ENCODE peak calls at places on chromosome 2, in six cellular contexts. X, S, R, H, U and F are unnamed samples.

GRCh38 chr2:38214209-38214717 is 138.3 kb upstream of the CYP1B1 start:
- DNase-seq in S (no peak), H (no peak), U (no peak), X (peak), R (no peak), F (no peak)

GRCh38 chr2:144430722-144431163 is 89.2 kb downstream of the ZEB2 start:
- DNase-seq in H (no peak), R (no peak), U (no peak), X (peak), S (no peak), F (no peak)

GRCh38 chr2:237574467-237574866 is 8.1 kb downstream of the PRLH start:
- DNase-seq in S (no peak), U (no peak), H (no peak), X (no peak), R (no peak), F (no peak)

GRCh38 chr2:197500503-197501179 is 462 bp downstream of the HSPE1 start:
- DNase-seq in H (no peak), S (no peak), R (no peak), U (no peak), X (no peak), F (no peak)

GRCh38 chr2:61247204-61247812 is 85.3 kb downstream of the C2orf74 start:
- DNase-seq in S (no peak), X (no peak), R (peak), U (no peak), H (peak), F (no peak)

GRCh38 chr2:45128580-45128997 is 119.3 kb upstream of the SIX2 start:
- DNase-seq in U (no peak), R (peak), S (no peak), H (peak), X (no peak), F (peak)

GRCh38 chr2:75375646-75376582 is 176.6 kb upstream of the TACR1 start:
- DNase-seq in S (no peak), X (no peak), U (no peak), H (peak), R (no peak), F (no peak)

GRCh38 chr2:169285528-169285927 is 76.8 kb downstream of the LRP2 start:
- DNase-seq in S (no peak), X (no peak), H (no peak), U (no peak), R (peak), F (no peak)

GRCh38 chr2:31859959-31860358 is 150.8 kb downstream of the MEMO1 start:
- DNase-seq in S (no peak), H (no peak), R (no peak), X (no peak), U (no peak), F (no peak)

GRCh38 chr2:96918092-96918753 is 48.3 kb upstream of the SEMA4C start:
- DNase-seq in S (no peak), U (no peak), H (no peak), R (no peak), X (no peak), F (no peak)

GRCh38 chr2:217182996-217183395 is 323.1 kb upstream of the TNP1 start:
- DNase-seq in U (no peak), X (no peak), S (no peak), R (no peak), H (no peak), F (no peak)

GRCh38 chr2:239936838-239937581 is 88.1 kb downstream of the NDUFA10 start:
- DNase-seq in R (no peak), U (no peak), X (no peak), H (no peak), S (no peak), F (no peak)

GRCh38 chr2:64708834-64709233 is 55.1 kb upstream of the SERTAD2 start:
- DNase-seq in U (no peak), R (no peak), X (no peak), H (no peak), S (no peak), F (no peak)

GRCh38 chr2:8484502-8485283 is 197.2 kb upstream of the ID2 start:
- DNase-seq in X (no peak), R (no peak), S (no peak), U (no peak), H (no peak), F (no peak)

GRCh38 chr2:74130211-74130995 is 17.3 kb downstream of the BOLA3 start:
- DNase-seq in U (no peak), R (no peak), H (no peak), X (no peak), S (no peak), F (no peak)